ENCODE peak calls at places on chromosomes 4 and X, in nine cellular contexts. E is PC-3; Y is nephron progenitor cell; C is mammary epithelial cell; K is HL-60; T is coronary artery; I is ovary; G is psoas muscle; Z is CD8-positive, alpha-beta T cell. M is an unnamed sample.

GRCh38 chr4:11367371-11367770 is 61.3 kb downstream of the HS3ST1 start:
- DNase-seq in E (peak), Y (no peak), C (peak), K (no peak), T (no peak), I (peak), G (peak), Z (no peak), M (no peak)

GRCh38 chrX:20320461-20321159 is 53.9 kb upstream of the RPS6KA3 start:
- DNase-seq in E (peak), Y (no peak), C (no peak), K (no peak), T (no peak), I (no peak), G (no peak), Z (no peak), M (no peak)

GRCh38 chr4:8368998-8369397 is 71.5 kb downstream of the ACOX3 start:
- DNase-seq in E (no peak), Y (no peak), C (no peak), K (no peak), T (no peak), I (no peak), G (peak), Z (no peak), M (no peak)

GRCh38 chr4:127601029-127601428 is 31.7 kb upstream of the INTU start:
- DNase-seq in E (peak), Y (no peak), C (no peak), K (no peak), T (no peak), I (no peak), G (no peak), Z (no peak), M (no peak)

GRCh38 chrX:153685751-153686676 is 1.7 kb upstream of the SLC6A8 start:
- DNase-seq in E (no peak), Y (no peak), C (no peak), K (no peak), T (peak), I (no peak), G (peak), Z (no peak), M (no peak)

GRCh38 chr4:2842667-2843022 is 999 bp upstream of the ADD1 start:
- DNase-seq in E (no peak), Y (no peak), C (no peak), K (no peak), T (no peak), I (no peak), G (no peak), Z (no peak), M (no peak)

GRCh38 chr4:42484630-42485029 is 87.3 kb downstream of the SHISA3 start:
- DNase-seq in E (no peak), Y (no peak), C (no peak), K (no peak), T (no peak), I (no peak), G (no peak), Z (no peak), M (no peak)

GRCh38 chr4:40622913-40623312 is 6.8 kb downstream of the RBM47 start:
- DNase-seq in E (peak), Y (no peak), C (peak), K (no peak), T (no peak), I (no peak), G (no peak), Z (no peak), M (no peak)

GRCh38 chr4:108762559-108763225 is at the start of gene ETNPPL:
- DNase-seq in E (peak), Y (peak), C (peak), K (no peak), T (no peak), I (no peak), G (peak), Z (no peak), M (peak)

GRCh38 chrX:63424063-63424462 is 72.9 kb upstream of the SPIN4 start:
- DNase-seq in E (peak), Y (no peak), C (peak), K (no peak), T (no peak), I (no peak), G (no peak), Z (no peak), M (no peak)

GRCh38 chrX:156004256-156004655 is 6.8 kb downstream of the IL9R start:
- DNase-seq in E (no peak), Y (no peak), C (no peak), K (no peak), T (no peak), I (no peak), G (no peak), Z (no peak), M (no peak)

GRCh38 chr4:57373971-57374370 is 263.8 kb upstream of the IGFBP7 start:
- DNase-seq in E (peak), Y (no peak), C (no peak), K (no peak), T (no peak), I (no peak), G (no peak), Z (no peak), M (no peak)

GRCh38 chr4:176729489-176729888 is 63.2 kb downstream of the VEGFC start:
- DNase-seq in E (no peak), Y (no peak), C (no peak), K (no peak), T (no peak), I (no peak), G (no peak), Z (no peak), M (no peak)

GRCh38 chr4:21680326-21680898 is 268.2 kb downstream of the KCNIP4 start:
- DNase-seq in E (no peak), Y (no peak), C (no peak), K (no peak), T (no peak), I (no peak), G (no peak), Z (no peak), M (no peak)

GRCh38 chr4:101208171-101208570 is 139.2 kb downstream of the PPP3CA start:
- DNase-seq in E (no peak), Y (no peak), C (no peak), K (no peak), T (no peak), I (no peak), G (no peak), Z (no peak), M (no peak)

GRCh38 chr4:183961772-183962171 is 56.7 kb downstream of the STOX2 start:
- DNase-seq in E (no peak), Y (no peak), C (no peak), K (no peak), T (no peak), I (no peak), G (no peak), Z (no peak), M (no peak)

GRCh38 chr4:26782168-26782829 is 78.3 kb upstream of the STIM2 start:
- DNase-seq in E (peak), Y (no peak), C (no peak), K (no peak), T (no peak), I (no peak), G (no peak), Z (no peak), M (no peak)

GRCh38 chr4:47913858-47914218 is 545 bp downstream of the NFXL1 start:
- DNase-seq in E (peak), Y (peak), C (peak), K (no peak), T (peak), I (peak), G (peak), Z (no peak), M (peak)

GRCh38 chrX:129613596-129613995 is 41.2 kb downstream of the APLN start:
- DNase-seq in E (peak), Y (no peak), C (peak), K (no peak), T (no peak), I (no peak), G (no peak), Z (no peak), M (no peak)
- TF ChIP-seq CTCF in E (no peak), Y (no peak), C (no peak), K (no peak), T (no peak), I (no peak), G (no peak), Z (no peak), M (no peak)

GRCh38 chrX:120791013-120791643 is 84.5 kb downstream of the CT47B1 start:
- DNase-seq in E (peak), Y (no peak), C (peak), K (no peak), T (no peak), I (peak), G (peak), Z (no peak), M (no peak)
- TF ChIP-seq CTCF in E (no peak), Y (no peak), C (no peak), K (no peak), T (no peak), I (no peak), G (no peak), Z (no peak), M (peak)

DNA sequence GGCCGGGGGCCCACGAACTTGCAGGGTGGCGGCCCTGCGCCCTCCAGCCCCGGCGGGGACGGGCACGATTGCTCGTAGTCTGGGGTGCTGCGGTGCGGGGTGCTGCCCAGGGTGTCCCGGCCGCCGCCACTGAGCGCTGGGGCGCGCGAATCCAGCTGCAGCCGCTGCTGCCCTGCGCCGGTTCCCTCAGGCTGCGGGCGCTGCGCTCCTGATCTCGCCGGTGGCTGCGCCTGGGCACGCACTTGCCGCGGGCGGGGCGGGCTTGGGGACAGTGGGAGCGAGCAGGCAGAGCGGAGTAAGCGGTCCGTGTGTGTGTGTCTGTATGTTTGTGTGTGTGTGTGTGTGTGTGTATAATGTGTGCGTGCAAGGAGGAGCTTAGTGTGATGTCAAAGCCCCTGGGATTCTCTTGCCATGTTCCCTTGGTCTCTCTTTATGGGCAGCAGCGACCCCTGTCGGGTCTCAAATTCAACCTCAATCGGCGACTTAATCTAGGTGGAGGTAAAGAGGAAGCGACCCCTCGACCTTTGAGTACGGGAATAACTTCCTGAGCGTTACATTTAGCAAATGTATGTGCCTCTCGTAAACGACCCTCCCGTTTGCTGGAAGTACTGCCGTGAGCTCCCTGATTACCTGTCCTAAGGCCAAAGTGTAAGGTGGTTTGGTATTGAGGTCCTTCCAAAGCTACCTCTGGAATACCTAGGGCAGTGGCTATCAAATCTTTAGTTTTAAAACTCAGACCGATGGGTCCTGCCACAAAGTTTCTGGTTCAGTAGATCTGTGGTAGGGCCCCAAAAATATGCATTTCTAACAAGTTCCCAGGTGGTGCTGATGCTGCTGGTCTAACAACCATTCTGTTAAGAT is at the start of gene RNF150:
- DNase-seq in E (peak), Y (peak), C (peak), K (peak), T (peak), I (peak), G (peak), Z (no peak), M (peak)
- TF ChIP-seq CTCF in E (peak), Y (peak), C (peak), K (peak), T (peak), I (peak), G (peak), Z (no peak), M (peak)

GRCh38 chr4:158715787-158716186 is 7.4 kb downstream of the PPID start:
- DNase-seq in E (no peak), Y (no peak), C (no peak), K (no peak), T (no peak), I (no peak), G (no peak), Z (no peak), M (no peak)

GRCh38 chr4:158714937-158715336 is 8.3 kb downstream of the PPID start:
- DNase-seq in E (no peak), Y (no peak), C (no peak), K (no peak), T (no peak), I (no peak), G (no peak), Z (no peak), M (no peak)

DNA sequence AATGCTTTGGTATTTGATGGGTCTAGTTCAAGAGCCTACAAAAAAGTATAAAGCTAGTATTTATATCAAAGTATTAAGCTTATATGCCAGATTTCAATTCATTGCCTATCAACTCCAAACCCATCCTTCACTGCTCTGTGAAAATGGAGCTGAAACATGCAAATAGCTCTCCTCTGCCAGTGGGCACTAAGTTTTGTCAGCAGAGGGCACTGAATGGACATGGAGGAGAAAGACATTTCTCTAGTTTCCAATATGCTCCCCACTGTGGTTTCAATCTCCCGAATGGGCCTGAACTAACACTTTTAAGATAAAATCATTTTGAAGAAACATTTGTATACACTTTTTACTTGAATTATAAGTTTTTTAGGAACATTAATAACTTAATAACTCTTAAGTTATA is 12.4 kb downstream of the PPID start:
- DNase-seq in E (peak), Y (no peak), C (no peak), K (no peak), T (no peak), I (no peak), G (no peak), Z (no peak), M (no peak)
- TF ChIP-seq CTCF in E (peak), Y (no peak), C (no peak), K (no peak), T (no peak), I (no peak), G (peak), Z (no peak), M (peak)